ENCODE peak calls at places on chromosomes 1 and 21, in ten cellular contexts. E is epithelial cell of esophagus, Y is cardiac fibroblast, C is GM23248, X is body of pancreas, T is uterus, H is Peyer's patch, S is heart left ventricle, N is left lung, J is RWPE2. D is an unnamed sample.

GRCh38 chr1:207925210-207925609 is 14.3 kb upstream of the CD34 start:
- DNase-seq in E (peak), Y (no peak), C (peak), X (peak), T (no peak), H (no peak), S (peak), N (no peak), J (no peak), D (peak)

GRCh38 chr1:205595435-205595834 is 36.4 kb downstream of the ELK4 start:
- DNase-seq in E (no peak), Y (no peak), C (no peak), X (no peak), T (no peak), H (no peak), S (no peak), N (no peak), J (no peak), D (no peak)

GRCh38 chr1:11654571-11655262 is at the start of gene FBXO44:
- DNase-seq in E (peak), Y (no peak), C (peak), X (peak), T (peak), H (peak), S (no peak), N (peak), J (no peak), D (peak)

GRCh38 chr1:157156058-157156541 is 17.9 kb upstream of the ETV3 start:
- DNase-seq in E (peak), Y (peak), C (peak), X (peak), T (peak), H (peak), S (peak), N (peak), J (no peak), D (peak)

GRCh38 chr1:207321790-207322530 is 482 bp downstream of the CD55 start:
- DNase-seq in E (peak), Y (peak), C (peak), X (no peak), T (no peak), H (peak), S (no peak), N (no peak), J (no peak), D (peak)

GRCh38 chr1:186122837-186123236 is 252.2 kb downstream of the TPR start:
- DNase-seq in E (no peak), Y (no peak), C (no peak), X (no peak), T (no peak), H (no peak), S (no peak), N (peak), J (no peak), D (no peak)

GRCh38 chr1:185996211-185996610 is 262.0 kb downstream of the HMCN1 start:
- DNase-seq in E (peak), Y (peak), C (peak), X (peak), T (no peak), H (no peak), S (peak), N (no peak), J (peak), D (peak)

GRCh38 chr1:31733389-31734219 is 29.8 kb upstream of the COL16A1 start:
- DNase-seq in E (no peak), Y (no peak), C (no peak), X (no peak), T (no peak), H (no peak), S (no peak), N (peak), J (no peak), D (peak)

GRCh38 chr1:145960468-145961108 is 2.8 kb upstream of the LIX1L start:
- DNase-seq in E (peak), Y (peak), C (peak), X (peak), T (peak), H (peak), S (peak), N (peak), J (no peak), D (peak)

GRCh38 chr1:239262538-239262937 is 123.8 kb upstream of the CHRM3 start:
- DNase-seq in E (peak), Y (no peak), C (no peak), X (no peak), T (no peak), H (no peak), S (no peak), N (no peak), J (no peak), D (peak)

GRCh38 chr1:31705080-31705866 is 1.5 kb upstream of the COL16A1 start:
- DNase-seq in E (peak), Y (peak), C (peak), X (peak), T (peak), H (peak), S (peak), N (no peak), J (no peak), D (peak)

GRCh38 chr1:238143038-238143437 is 252.3 kb upstream of the ZP4 start:
- DNase-seq in E (peak), Y (no peak), C (no peak), X (no peak), T (no peak), H (no peak), S (no peak), N (no peak), J (no peak), D (no peak)

GRCh38 chr1:175005085-175005783 is 5.5 kb downstream of the CACYBP start:
- DNase-seq in E (peak), Y (peak), C (peak), X (no peak), T (no peak), H (no peak), S (no peak), N (no peak), J (no peak), D (no peak)

GRCh38 chr1:70143052-70143659 is 62.2 kb downstream of the LRRC40 start:
- DNase-seq in E (no peak), Y (peak), C (peak), X (no peak), T (no peak), H (no peak), S (no peak), N (no peak), J (no peak), D (no peak)

GRCh38 chr1:88330201-88330600 is 353.9 kb upstream of the PKN2 start:
- DNase-seq in E (no peak), Y (no peak), C (no peak), X (no peak), T (no peak), H (no peak), S (no peak), N (no peak), J (no peak), D (no peak)

GRCh38 chr1:88333301-88333700 is 350.8 kb upstream of the PKN2 start:
- DNase-seq in E (no peak), Y (no peak), C (no peak), X (no peak), T (no peak), H (no peak), S (no peak), N (no peak), J (no peak), D (no peak)

GRCh38 chr1:88327391-88328267 is 356.4 kb upstream of the PKN2 start:
- DNase-seq in E (peak), Y (peak), C (peak), X (peak), T (peak), H (no peak), S (no peak), N (no peak), J (no peak), D (no peak)
- H3K4me3 ChIP-seq in E (no peak), Y (no peak), C (no peak), X (no peak), T (no peak), H (no peak), S (no peak), N (no peak), J (no peak), D (no peak)

GRCh38 chr1:20555025-20555757 is 2.8 kb downstream of the FAM43B start:
- DNase-seq in E (peak), Y (peak), C (peak), X (no peak), T (no peak), H (no peak), S (peak), N (no peak), J (no peak), D (no peak)
- H3K4me3 ChIP-seq in E (no peak), Y (no peak), C (no peak), X (no peak), T (no peak), H (no peak), S (no peak), N (no peak), J (no peak), D (no peak)

GRCh38 chr1:35210306-35211112 is 17.6 kb upstream of the SFPQ start:
- DNase-seq in E (no peak), Y (no peak), C (no peak), X (no peak), T (no peak), H (no peak), S (peak), N (no peak), J (no peak), D (no peak)

GRCh38 chr1:35211113-35211399 is 18.1 kb upstream of the SFPQ start:
- DNase-seq in E (no peak), Y (no peak), C (no peak), X (no peak), T (no peak), H (no peak), S (no peak), N (no peak), J (no peak), D (no peak)

GRCh38 chr1:35220976-35221375 is 28.0 kb upstream of the SFPQ start:
- DNase-seq in E (peak), Y (peak), C (peak), X (no peak), T (no peak), H (no peak), S (no peak), N (no peak), J (no peak), D (no peak)

GRCh38 chr1:35215346-35215745 is 22.4 kb upstream of the SFPQ start:
- DNase-seq in E (no peak), Y (peak), C (peak), X (no peak), T (no peak), H (no peak), S (no peak), N (no peak), J (no peak), D (no peak)
- H3K4me3 ChIP-seq in E (no peak), Y (no peak), C (no peak), X (no peak), T (no peak), H (no peak), S (no peak), N (no peak), J (no peak), D (no peak)

GRCh38 chr1:21265644-21266043 is 24.6 kb downstream of the ECE1 start:
- DNase-seq in E (no peak), Y (no peak), C (no peak), X (no peak), T (no peak), H (no peak), S (no peak), N (no peak), J (no peak), D (no peak)
- H3K4me3 ChIP-seq in E (no peak), Y (no peak), C (no peak), X (no peak), T (no peak), H (no peak), S (no peak), N (no peak), J (no peak), D (no peak)

GRCh38 chr1:236122176-236122575 is 20.2 kb upstream of the GPR137B start:
- DNase-seq in E (no peak), Y (no peak), C (no peak), X (no peak), T (no peak), H (no peak), S (no peak), N (no peak), J (no peak), D (no peak)

GRCh38 chr1:236117710-236118109 is 24.6 kb upstream of the GPR137B start:
- DNase-seq in E (peak), Y (no peak), C (no peak), X (no peak), T (no peak), H (no peak), S (no peak), N (no peak), J (no peak), D (no peak)

GRCh38 chr1:236123563-236123962 is 18.8 kb upstream of the GPR137B start:
- DNase-seq in E (no peak), Y (no peak), C (no peak), X (no peak), T (no peak), H (no peak), S (no peak), N (no peak), J (no peak), D (no peak)

GRCh38 chr1:236119935-236120484 is 22.3 kb upstream of the GPR137B start:
- DNase-seq in E (no peak), Y (no peak), C (no peak), X (no peak), T (no peak), H (no peak), S (no peak), N (no peak), J (no peak), D (no peak)

DNA sequence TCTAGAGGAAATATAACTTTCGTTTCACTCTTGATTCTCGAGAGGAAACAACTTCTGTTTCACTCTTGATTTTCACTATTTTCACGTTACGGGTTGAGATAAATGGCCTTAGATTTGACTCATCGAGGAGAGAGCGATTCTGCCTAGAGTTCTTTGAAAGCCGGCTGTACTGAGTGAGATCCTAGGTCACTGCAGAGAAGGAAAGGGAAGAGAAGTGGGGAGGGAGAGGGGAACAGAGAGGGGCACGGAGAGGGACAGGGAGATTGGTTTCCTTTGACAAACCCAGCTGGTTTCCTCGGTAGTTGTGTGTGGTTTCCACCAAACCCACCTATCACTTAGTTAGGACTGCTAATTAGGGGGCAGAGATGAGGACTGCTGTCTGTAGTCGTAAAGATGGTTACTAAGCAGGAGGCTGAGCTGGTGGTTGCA is 21.6 kb upstream of the GPR137B start:
- DNase-seq in E (no peak), Y (no peak), C (no peak), X (no peak), T (no peak), H (no peak), S (no peak), N (no peak), J (no peak), D (no peak)
- H3K4me3 ChIP-seq in E (no peak), Y (no peak), C (no peak), X (no peak), T (no peak), H (no peak), S (no peak), N (no peak), J (no peak), D (no peak)

GRCh38 chr21:32813265-32813903 is 41.8 kb upstream of the PAXBP1 start:
- DNase-seq in E (no peak), Y (no peak), C (no peak), X (peak), T (no peak), H (no peak), S (no peak), N (no peak), J (no peak), D (no peak)
- H3K4me3 ChIP-seq in E (no peak), Y (no peak), C (no peak), X (no peak), T (no peak), H (no peak), S (no peak), N (no peak), J (no peak), D (no peak)

DNA sequence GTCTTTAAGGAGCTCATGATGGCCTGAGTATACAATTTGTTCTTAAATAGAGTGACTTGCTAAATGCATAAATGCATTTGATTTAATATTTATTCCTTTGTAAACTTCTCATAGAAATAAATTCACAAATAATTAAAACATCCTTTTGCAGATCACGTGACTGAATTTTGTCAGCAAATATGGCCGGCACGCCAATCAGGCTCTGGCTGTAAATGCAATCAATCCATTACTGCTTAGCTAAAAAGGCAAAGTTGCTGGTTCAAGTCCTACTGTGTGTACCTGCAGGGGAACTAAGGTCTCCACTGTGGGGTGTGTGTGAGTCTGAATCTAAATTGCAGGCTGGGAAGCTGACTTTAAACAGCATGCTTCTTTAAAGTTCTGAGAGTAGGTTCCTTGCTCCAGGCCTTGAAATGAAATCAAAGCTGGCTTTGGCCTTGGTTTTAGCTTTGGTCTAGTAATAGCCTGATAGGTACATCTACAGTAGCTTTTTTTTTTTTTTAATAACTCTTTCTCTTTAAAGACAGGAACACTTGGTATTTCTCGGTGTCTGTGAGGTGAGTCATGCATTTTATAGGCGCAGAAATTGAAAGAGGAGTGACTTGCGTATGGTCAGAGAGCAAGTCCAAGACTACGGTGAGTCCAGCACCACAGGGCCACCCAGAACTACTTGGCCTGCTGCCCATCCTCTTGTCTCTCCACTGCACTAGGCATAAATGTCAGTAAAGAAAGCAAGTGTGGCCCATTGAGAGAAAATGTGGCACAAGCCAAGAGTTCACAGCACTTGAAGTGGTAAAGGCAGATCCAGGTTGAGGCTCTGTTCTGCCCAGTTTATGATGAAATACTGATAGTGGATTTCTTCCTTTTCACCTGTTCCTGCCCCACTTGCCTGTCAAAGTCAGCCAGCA is 36.2 kb upstream of the LYST start:
- DNase-seq in E (peak), Y (peak), C (peak), X (no peak), T (peak), H (no peak), S (no peak), N (peak), J (no peak), D (peak)
- H3K4me3 ChIP-seq in E (no peak), Y (no peak), C (no peak), X (no peak), T (no peak), H (no peak), S (no peak), N (no peak), J (no peak), D (no peak)

DNA sequence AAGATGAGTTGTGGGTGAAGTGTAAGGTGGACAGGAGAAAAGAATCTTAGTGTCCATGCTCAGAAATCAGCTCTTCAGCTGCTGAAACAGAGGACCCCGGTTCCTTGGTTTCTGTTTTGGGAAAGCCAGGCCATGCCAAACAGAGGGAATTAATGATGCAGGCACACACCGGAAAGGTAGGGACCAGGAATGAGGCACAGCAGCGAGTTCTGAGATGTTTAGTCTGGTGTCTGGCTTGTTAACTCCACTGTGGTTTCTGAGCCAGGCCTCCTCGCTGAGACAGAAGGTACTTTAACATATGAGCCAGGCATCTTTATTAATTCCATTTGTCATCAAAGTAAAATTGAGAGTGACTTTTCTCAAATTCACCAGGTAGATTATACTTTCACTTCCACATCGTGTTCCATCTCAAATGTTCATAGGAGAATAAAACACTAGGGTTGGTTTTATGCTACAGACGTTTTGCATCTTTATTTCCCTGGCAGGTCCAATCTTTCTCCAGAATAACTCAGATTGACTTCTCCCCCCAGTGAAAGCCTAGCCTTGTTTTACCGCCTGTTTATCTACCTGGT is 23.5 kb downstream of the LRRC8D start:
- DNase-seq in E (peak), Y (peak), C (peak), X (no peak), T (no peak), H (no peak), S (no peak), N (no peak), J (no peak), D (no peak)
- H3K4me3 ChIP-seq in E (peak), Y (peak), C (peak), X (peak), T (peak), H (peak), S (peak), N (peak), J (peak), D (no peak)

DNA sequence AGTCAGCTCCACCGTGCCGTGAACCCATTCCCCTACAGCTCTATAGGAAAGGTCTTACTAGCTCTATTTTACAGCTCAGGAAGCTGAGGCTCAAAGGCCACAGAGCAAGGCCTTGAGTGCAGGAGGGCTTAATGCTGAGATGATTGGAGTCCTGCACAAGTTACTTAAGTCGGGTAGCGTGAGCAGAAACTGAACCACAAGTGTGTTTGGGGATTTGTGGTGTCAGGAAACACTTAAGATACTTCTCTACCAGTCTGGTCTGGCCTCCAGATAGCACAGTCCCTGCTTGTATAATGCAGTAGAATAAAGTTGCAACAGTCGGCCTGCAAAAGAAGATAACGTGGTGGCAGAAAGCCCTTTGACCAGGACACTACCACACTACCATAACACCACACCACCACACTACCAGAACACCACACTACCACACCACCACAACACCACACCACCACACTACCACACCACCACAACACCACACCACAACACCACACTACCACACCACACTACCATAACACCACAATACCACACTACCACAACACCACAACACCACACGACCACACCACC is 118.1 kb downstream of the SPSB1 start:
- DNase-seq in E (peak), Y (peak), C (peak), X (no peak), T (no peak), H (no peak), S (no peak), N (no peak), J (no peak), D (no peak)
- H3K4me3 ChIP-seq in E (no peak), Y (no peak), C (no peak), X (no peak), T (no peak), H (no peak), S (no peak), N (no peak), J (no peak), D (no peak)

GRCh38 chr1:156128749-156129682 is 14.5 kb downstream of the LMNA start:
- DNase-seq in E (no peak), Y (peak), C (peak), X (no peak), T (peak), H (no peak), S (peak), N (no peak), J (no peak), D (no peak)
- H3K4me3 ChIP-seq in E (peak), Y (no peak), C (peak), X (no peak), T (peak), H (no peak), S (no peak), N (no peak), J (no peak), D (no peak)

D was measured in thyroid gland.